ENCODE peak calls at places on chromosome 5, in four cellular contexts. V is HepG2, D is K562, N is A549. Y is an unnamed sample.

GRCh38 chr5:159752622-159753275 is 163.5 kb upstream of the ADRA1B start:
- DNase-seq in V (no peak), D (no peak), N (no peak), Y (no peak)

GRCh38 chr5:138662599-138662998 is 87.4 kb upstream of the HSPA9 start:
- DNase-seq in V (no peak), D (no peak), N (no peak), Y (no peak)

GRCh38 chr5:78690593-78690972 is 42.0 kb upstream of the LHFPL2 start:
- DNase-seq in V (no peak), D (no peak), N (no peak), Y (no peak)

GRCh38 chr5:106545325-106545724 is 1125.4 kb downstream of the EFNA5 start:
- DNase-seq in V (no peak), D (no peak), N (no peak), Y (no peak)

GRCh38 chr5:14663734-14664269 is 716 bp upstream of the OTULIN start:
- DNase-seq in V (no peak), D (no peak), N (no peak), Y (no peak)

GRCh38 chr5:22780756-22781155 is 72.4 kb downstream of the CDH12 start:
- DNase-seq in V (no peak), D (no peak), N (no peak), Y (no peak)

GRCh38 chr5:40904205-40904993 is 4.9 kb upstream of the C7 start:
- DNase-seq in V (peak), D (peak), N (peak), Y (peak)

GRCh38 chr5:172730222-172730621 is 40.8 kb downstream of the DUSP1 start:
- DNase-seq in V (no peak), D (no peak), N (no peak), Y (no peak)

GRCh38 chr5:68478306-68479091 is 262.9 kb downstream of the PIK3R1 start:
- DNase-seq in V (no peak), D (no peak), N (no peak), Y (no peak)

GRCh38 chr5:4384649-4385048 is 755.5 kb upstream of the ADAMTS16 start:
- DNase-seq in V (no peak), D (no peak), N (no peak), Y (no peak)

GRCh38 chr5:164581889-164582288 is 1076.5 kb downstream of the MAT2B start:
- DNase-seq in V (no peak), D (no peak), N (no peak), Y (no peak)

GRCh38 chr5:80483636-80484232 is 4.2 kb upstream of the FAM151B start:
- DNase-seq in V (no peak), D (no peak), N (no peak), Y (no peak)

GRCh38 chr5:142125378-142125777 is 16.8 kb downstream of the NDFIP1 start:
- DNase-seq in V (no peak), D (no peak), N (no peak), Y (no peak)

GRCh38 chr5:149636861-149637246 is 55.6 kb downstream of the ARHGEF37 start:
- DNase-seq in V (peak), D (peak), N (peak), Y (peak)

GRCh38 chr5:145937432-145938250 is 1.3 kb downstream of the SH3RF2 start:
- DNase-seq in V (peak), D (no peak), N (peak), Y (peak)

GRCh38 chr5:28726815-28727214 is 1688.4 kb upstream of the CDH9 start:
- DNase-seq in V (no peak), D (no peak), N (no peak), Y (no peak)

GRCh38 chr5:142292808-142293207 is 32.0 kb downstream of the SPRY4 start:
- DNase-seq in V (no peak), D (no peak), N (no peak), Y (no peak)

GRCh38 chr5:32109236-32109635 is 64.9 kb downstream of the GOLPH3 start:
- DNase-seq in V (no peak), D (no peak), N (no peak), Y (no peak)

GRCh38 chr5:179405426-179406030 is 60.3 kb upstream of the ADAMTS2 start:
- DNase-seq in V (no peak), D (no peak), N (no peak), Y (no peak)

GRCh38 chr5:149671544-149671943 is 58.6 kb upstream of the PPARGC1B start:
- DNase-seq in V (no peak), D (no peak), N (no peak), Y (no peak)

GRCh38 chr5:65072836-65073620 is 304.3 kb downstream of the CWC27 start:
- DNase-seq in V (no peak), D (no peak), N (no peak), Y (no peak)

GRCh38 chr5:128844354-128844923 is 120.8 kb upstream of the SLC27A6 start:
- DNase-seq in V (no peak), D (no peak), N (peak), Y (no peak)

GRCh38 chr5:108451269-108451668 is 69.4 kb upstream of the FBXL17 start:
- DNase-seq in V (no peak), D (no peak), N (no peak), Y (no peak)

GRCh38 chr5:174082286-174082685 is 36.8 kb downstream of the NSG2 start:
- DNase-seq in V (no peak), D (no peak), N (no peak), Y (no peak)

GRCh38 chr5:164002214-164002613 is 496.8 kb downstream of the MAT2B start:
- DNase-seq in V (no peak), D (no peak), N (no peak), Y (no peak)

GRCh38 chr5:126961702-126962101 is 68.7 kb downstream of the MARCHF3 start:
- DNase-seq in V (no peak), D (no peak), N (no peak), Y (no peak)

GRCh38 chr5:51395666-51396356 is 12.6 kb downstream of the ISL1 start:
- DNase-seq in V (no peak), D (no peak), N (no peak), Y (no peak)

GRCh38 chr5:111734013-111734412 is 23.0 kb downstream of the NREP start:
- DNase-seq in V (no peak), D (no peak), N (no peak), Y (no peak)

GRCh38 chr5:133116601-133117000 is 64.8 kb downstream of the HSPA4 start:
- DNase-seq in V (no peak), D (no peak), N (no peak), Y (peak)

DNA sequence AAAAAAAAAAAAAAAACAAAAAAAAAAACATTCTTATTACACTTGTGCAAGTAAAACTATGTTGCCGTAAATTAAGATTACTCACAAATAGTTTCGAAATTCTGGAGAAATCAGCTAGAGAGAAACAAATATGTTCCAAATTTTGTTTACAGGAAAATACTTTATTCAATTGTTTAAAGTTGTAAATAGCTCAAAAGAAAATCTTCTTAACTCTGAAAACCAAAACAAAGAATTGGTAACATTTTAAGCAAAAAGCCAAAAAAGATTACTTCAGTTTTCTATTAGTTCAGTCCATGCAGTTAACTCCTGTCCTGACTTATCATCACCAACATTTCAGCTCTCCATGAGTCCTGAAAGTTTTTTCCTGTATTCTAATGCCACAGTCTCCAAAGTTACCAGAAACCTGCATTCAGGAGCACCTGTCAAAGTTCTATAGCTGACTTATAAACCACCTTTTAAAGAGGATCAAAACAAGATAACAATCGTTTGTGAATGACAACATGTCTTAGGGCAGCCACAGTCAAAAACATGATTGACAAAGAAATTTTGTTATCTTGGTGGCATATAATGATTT is 194.2 kb downstream of the RANBP17 start:
- DNase-seq in V (no peak), D (no peak), N (no peak), Y (no peak)
- TF ChIP-seq PHF8 in V (no peak), D (no peak), N (no peak), Y (no peak)

GRCh38 chr5:74651710-74652109 is 11.2 kb upstream of the ENC1 start:
- DNase-seq in V (no peak), D (no peak), N (no peak), Y (no peak)

GRCh38 chr5:74652576-74652975 is 12.0 kb upstream of the ENC1 start:
- DNase-seq in V (no peak), D (no peak), N (no peak), Y (no peak)

GRCh38 chr5:74649421-74649973 is 9.0 kb upstream of the ENC1 start:
- DNase-seq in V (no peak), D (no peak), N (no peak), Y (no peak)

GRCh38 chr5:74647096-74647495 is 6.6 kb upstream of the ENC1 start:
- DNase-seq in V (no peak), D (no peak), N (no peak), Y (no peak)

DNA sequence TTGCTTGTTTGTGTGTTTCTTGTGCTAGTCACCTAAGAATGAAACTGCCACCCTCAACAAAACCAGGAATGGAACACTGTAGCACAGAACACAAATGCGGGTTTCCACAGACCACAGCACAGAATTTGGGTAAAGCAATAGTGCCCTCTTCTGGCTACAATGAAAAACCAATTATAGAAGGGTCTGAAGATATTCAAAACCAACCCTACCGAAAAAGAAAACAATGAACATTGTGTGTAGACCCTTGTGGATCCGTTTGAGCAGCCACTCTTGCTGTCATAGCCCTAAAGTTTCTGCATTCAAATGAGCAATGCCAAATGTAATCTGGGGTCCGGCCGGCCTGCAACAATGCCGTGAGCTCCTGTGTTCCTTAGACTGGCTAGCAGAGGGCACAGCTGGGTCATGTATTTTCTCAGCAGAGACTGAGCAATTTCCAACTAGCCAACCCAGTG is 8.3 kb upstream of the ENC1 start:
- DNase-seq in V (peak), D (peak), N (peak), Y (no peak)
- TF ChIP-seq PHF8 in V (no peak), D (no peak), N (no peak), Y (no peak)

DNA sequence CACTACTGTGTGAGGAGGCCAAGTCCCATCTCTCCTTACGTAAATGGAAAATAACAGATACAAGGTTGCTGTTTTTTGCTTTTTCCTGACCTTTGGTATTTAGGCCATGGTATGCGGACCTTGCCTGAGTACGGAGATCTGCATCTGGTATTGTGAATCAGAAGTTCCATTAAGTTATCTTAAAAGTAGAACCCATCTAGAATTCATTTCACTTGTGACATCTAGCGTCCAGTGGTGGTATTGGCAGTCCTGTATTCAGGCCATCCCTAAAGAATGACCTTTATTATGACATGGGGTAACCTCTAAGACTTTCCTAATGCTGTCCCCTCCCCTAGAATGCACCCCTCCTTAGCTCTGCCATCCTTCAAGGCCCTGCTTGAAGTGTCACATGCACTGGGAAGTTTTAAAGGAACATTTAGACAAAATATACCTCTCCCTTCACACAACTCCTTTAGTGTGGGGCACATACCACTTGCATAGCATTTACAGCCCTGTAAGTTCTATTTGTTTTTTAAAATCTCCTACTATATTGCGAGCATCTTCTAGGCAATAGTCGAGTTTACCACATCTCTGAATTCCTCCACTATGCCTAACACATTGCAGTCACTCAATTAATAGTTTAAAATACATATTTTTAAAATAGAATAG is 1.9 kb upstream of the SPDL1 start:
- DNase-seq in V (peak), D (peak), N (peak), Y (peak)
- TF ChIP-seq PHF8 in V (no peak), D (no peak), N (no peak), Y (no peak)

GRCh38 chr5:53114988-53115387 is 5.4 kb upstream of the MOCS2 start:
- DNase-seq in V (peak), D (no peak), N (no peak), Y (no peak)
- TF ChIP-seq PHF8 in V (no peak), D (no peak), N (no peak), Y (no peak)

GRCh38 chr5:306011-306805 is 15.3 kb upstream of the AHRR start:
- DNase-seq in V (no peak), D (no peak), N (no peak), Y (no peak)

GRCh38 chr5:307794-308579 is 13.5 kb upstream of the AHRR start:
- DNase-seq in V (no peak), D (no peak), N (no peak), Y (no peak)

GRCh38 chr5:305459-305858 is 16.1 kb upstream of the AHRR start:
- DNase-seq in V (no peak), D (no peak), N (no peak), Y (no peak)

GRCh38 chr5:308672-309271 is 12.7 kb upstream of the AHRR start:
- DNase-seq in V (no peak), D (peak), N (peak), Y (no peak)

GRCh38 chr5:307306-307705 is 14.2 kb upstream of the AHRR start:
- DNase-seq in V (no peak), D (no peak), N (no peak), Y (no peak)
- TF ChIP-seq PHF8 in V (no peak), D (no peak), N (no peak), Y (no peak)

DNA sequence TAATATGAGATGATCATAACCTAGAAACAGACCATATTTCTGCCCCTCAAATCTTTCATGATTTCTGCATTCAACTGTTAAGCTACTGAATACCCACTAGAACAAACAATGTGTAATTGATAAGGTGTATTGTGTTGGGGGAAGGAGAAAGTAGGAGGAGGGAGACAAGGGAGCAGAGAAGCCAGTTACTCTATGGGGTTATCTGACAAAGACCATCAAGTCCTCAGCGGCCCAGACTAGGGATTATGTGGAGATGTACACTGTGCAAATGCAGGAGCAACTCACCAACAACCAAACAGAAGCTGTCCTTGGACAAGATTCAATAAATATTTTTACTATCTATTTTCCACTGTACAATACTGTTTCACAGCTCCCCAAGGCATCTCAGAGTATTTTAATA is 2.7 kb downstream of the NRG2 start:
- DNase-seq in V (no peak), D (no peak), N (no peak), Y (no peak)
- TF ChIP-seq PHF8 in V (no peak), D (no peak), N (no peak), Y (no peak)

GRCh38 chr5:113212244-113212920 is 222.4 kb downstream of the TSSK1B start:
- DNase-seq in V (no peak), D (no peak), N (no peak), Y (no peak)
- TF ChIP-seq PHF8 in V (no peak), D (no peak), N (no peak), Y (no peak)

DNA sequence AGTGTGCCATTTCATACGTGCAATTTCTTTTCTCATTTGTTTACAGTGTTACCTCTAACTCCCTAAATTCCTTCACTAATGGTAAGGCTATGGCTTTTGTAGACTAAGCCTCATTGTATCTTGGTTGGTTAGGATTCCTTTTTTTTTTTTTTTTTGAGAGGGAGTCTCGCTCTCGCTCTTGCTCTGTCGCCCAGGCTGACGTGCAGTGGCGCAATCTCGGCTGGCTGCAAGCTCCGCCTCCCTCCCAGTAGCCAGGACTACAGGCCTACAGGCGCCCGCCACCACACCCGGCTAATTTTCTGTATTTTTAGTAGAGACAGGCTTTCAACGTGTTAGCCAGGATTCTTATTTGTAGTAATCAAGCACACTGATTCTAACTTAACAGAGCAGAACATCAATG is 57.7 kb downstream of the SPEF2 start:
- DNase-seq in V (no peak), D (no peak), N (no peak), Y (no peak)
- TF ChIP-seq PHF8 in V (no peak), D (no peak), N (no peak), Y (no peak)